ENCODE peak calls at places on chromosomes 11 and 22, in eight cellular contexts. W is H9, Y is PC-9, V is PC-3, D is tibial nerve, B is hepatocyte, N is coronary artery, H is suprapubic skin. X is an unnamed sample.

GRCh38 chr11:66841861-66842260 is 1.4 kb upstream of the RCE1 start:
- DNase-seq in W (no peak), Y (no peak), V (no peak), D (no peak), B (no peak), N (peak), H (peak), X (no peak)

GRCh38 chr11:74380746-74381439 is 17.3 kb downstream of the PGM2L1 start:
- DNase-seq in W (no peak), Y (peak), V (peak), D (no peak), B (peak), N (no peak), H (no peak), X (no peak)

GRCh38 chr22:29096736-29097669 is 24.2 kb downstream of the KREMEN1 start:
- DNase-seq in W (no peak), Y (no peak), V (peak), D (no peak), B (no peak), N (no peak), H (no peak), X (no peak)

GRCh38 chr11:61603667-61604066 is 22.8 kb upstream of the SYT7 start:
- DNase-seq in W (peak), Y (no peak), V (no peak), D (no peak), B (no peak), N (no peak), H (no peak), X (no peak)

GRCh38 chr22:17633217-17633997 is 4.9 kb upstream of the ATP6V1E1 start:
- DNase-seq in W (no peak), Y (peak), V (peak), D (no peak), B (peak), N (no peak), H (no peak), X (no peak)

GRCh38 chr22:39818050-39818449 is 75.5 kb downstream of the ENTHD1 start:
- DNase-seq in W (no peak), Y (no peak), V (no peak), D (no peak), B (no peak), N (no peak), H (no peak), X (no peak)

GRCh38 chr22:23175817-23176644 is 4.3 kb upstream of the BCR start:
- DNase-seq in W (no peak), Y (no peak), V (no peak), D (no peak), B (no peak), N (no peak), H (no peak), X (no peak)

GRCh38 chr22:24810043-24810749 is 4.2 kb downstream of the SGSM1 start:
- DNase-seq in W (no peak), Y (no peak), V (no peak), D (no peak), B (peak), N (peak), H (no peak), X (peak)

DNA sequence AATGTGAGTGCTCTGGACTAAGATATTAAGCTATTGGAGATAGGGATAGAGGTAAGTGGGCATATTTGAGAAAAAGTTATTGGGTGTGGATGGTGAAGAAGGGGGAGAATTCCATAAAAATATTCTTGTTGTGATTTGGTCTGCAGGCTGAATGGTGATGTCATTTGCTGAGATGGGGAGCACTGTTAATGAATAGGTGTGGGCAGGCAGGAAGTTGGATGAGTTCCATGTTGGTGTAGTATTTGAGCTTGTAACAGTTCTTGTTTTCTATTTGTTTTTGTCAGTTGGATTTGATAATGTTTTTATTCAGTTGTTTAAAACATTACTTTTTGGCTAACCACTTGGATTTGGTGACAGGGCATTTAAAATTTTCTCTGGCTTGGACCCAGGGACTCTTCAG is 168.8 kb downstream of the C11orf87 start:
- DNase-seq in W (no peak), Y (no peak), V (no peak), D (no peak), B (no peak), N (no peak), H (no peak), X (no peak)
- H3K27ac ChIP-seq in W (no peak), Y (no peak), V (no peak), D (no peak), B (no peak), N (no peak), H (no peak), X (no peak)

DNA sequence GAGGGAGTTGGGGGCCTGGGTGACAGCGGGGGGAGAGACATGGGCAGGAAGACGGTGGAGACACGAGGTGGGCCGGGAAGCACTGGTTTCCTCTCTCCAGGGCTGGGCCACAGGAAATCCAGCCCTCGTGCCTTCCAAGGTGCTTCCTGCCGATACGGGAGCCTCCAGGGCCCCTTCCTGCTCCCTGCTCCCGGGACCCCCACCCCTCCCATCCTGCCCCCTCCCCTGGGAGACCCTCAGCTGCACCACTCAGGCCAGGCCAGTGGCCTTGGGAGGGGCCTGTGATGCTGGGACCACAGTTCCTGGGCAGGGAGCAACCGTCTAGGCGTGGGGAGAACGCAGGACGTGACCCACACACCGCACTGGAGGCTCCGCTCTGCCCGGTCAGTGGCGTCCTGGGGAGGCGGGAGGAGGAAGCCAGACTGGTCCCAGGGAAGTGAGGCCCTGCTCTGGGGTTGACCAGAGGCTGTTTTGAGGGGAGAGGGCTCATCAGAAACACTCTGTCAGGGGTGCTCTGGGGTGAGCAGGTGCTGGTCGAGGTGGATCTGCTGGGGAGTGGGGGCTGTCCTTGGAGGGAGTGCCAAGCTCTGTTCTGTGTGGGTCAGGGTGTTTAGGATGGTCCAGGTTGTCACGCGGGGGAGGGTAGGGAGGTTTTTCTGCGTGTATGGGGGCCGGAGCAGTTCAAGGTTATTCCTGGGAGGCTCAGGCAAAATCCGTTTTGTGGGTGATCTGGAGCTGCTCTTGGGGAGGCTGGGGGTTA is at the start of gene SHANK3:
- DNase-seq in W (no peak), Y (no peak), V (no peak), D (no peak), B (peak), N (peak), H (no peak), X (no peak)
- H3K27ac ChIP-seq in W (no peak), Y (no peak), V (no peak), D (no peak), B (no peak), N (peak), H (peak), X (peak)

GRCh38 chr11:76765863-76766350 is 17.2 kb upstream of the TSKU start:
- DNase-seq in W (no peak), Y (no peak), V (no peak), D (no peak), B (no peak), N (no peak), H (no peak), X (no peak)

GRCh38 chr11:76768091-76769047 is 14.8 kb upstream of the TSKU start:
- DNase-seq in W (no peak), Y (no peak), V (no peak), D (no peak), B (no peak), N (no peak), H (no peak), X (no peak)

GRCh38 chr11:76769071-76769560 is 14.0 kb upstream of the TSKU start:
- DNase-seq in W (no peak), Y (no peak), V (no peak), D (no peak), B (no peak), N (no peak), H (no peak), X (no peak)

GRCh38 chr11:76766521-76766920 is 16.6 kb upstream of the TSKU start:
- DNase-seq in W (no peak), Y (no peak), V (no peak), D (no peak), B (no peak), N (no peak), H (no peak), X (no peak)

DNA sequence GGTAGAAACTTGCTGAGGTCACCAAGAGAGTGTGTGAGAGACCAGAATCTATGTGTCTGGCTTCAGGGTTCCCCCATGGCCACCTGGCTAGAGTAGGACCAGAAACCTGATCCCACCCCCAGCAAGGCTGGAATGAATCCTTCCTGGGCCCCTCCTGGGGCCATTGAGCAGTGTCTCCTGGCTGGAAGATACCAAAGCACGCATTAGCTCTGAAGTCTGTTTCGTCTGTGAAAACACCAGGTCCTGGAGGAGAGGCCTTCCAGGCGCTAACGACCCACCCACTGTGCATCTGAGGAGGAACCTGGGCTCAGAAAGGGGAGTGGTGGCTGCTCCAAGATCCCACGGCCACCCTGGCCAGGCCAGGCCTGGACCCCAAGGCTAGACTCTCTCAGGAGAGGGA is 15.5 kb upstream of the TSKU start:
- DNase-seq in W (no peak), Y (no peak), V (no peak), D (no peak), B (no peak), N (no peak), H (no peak), X (no peak)
- H3K27ac ChIP-seq in W (no peak), Y (peak), V (no peak), D (peak), B (peak), N (peak), H (peak), X (no peak)

DNA sequence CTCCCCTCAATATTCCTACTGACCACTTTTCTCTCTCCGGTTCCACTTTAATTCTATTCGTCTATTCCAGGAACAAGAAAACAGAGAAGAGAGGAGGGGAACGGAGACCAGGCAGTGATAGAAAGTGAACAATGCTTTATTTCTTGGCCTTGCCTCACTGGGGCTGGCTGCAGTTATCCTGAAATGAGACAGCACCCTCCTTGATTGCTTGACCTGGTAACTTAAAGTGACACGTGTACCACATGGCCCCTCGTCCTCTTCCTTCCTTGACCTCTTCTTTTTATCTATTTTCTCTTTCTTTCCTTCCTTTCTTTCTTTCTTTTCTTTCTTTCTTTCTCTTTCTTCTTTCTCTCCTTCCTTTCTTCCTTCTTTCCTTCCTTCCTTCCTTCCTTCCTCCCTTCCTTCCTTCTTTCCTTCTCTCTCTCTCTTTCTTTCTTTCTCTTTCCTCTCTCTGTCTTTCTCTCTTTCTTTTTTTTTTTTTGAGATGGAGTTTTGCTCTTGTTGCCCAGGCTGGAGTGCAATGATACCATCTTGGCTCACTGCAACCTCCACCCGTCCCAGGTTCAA is 52.8 kb upstream of the CLMP start:
- DNase-seq in W (no peak), Y (no peak), V (no peak), D (no peak), B (no peak), N (no peak), H (no peak), X (no peak)
- H3K27ac ChIP-seq in W (no peak), Y (no peak), V (no peak), D (no peak), B (no peak), N (no peak), H (no peak), X (no peak)